ENCODE peak calls at places on chromosomes 1 and 21, in four cellular contexts. K, T, C and Z are unnamed samples.

GRCh38 chr1:227192163-227192562 is 126.1 kb downstream of the CDC42BPA start:
- DNase-seq in C (no peak), T (no peak), K (peak), Z (peak)

GRCh38 chr1:110714419-110715107 is 39.8 kb upstream of the KCNA3 start:
- DNase-seq in T (no peak), K (no peak), C (no peak), Z (no peak)

GRCh38 chr1:9399510-9400424 is 107.1 kb downstream of the SPSB1 start:
- DNase-seq in C (no peak), T (peak), K (peak), Z (no peak)

GRCh38 chr1:37987679-37988078 is 2.1 kb downstream of the SF3A3 start:
- DNase-seq in C (no peak), K (no peak), T (no peak), Z (no peak)

GRCh38 chr1:1598051-1598719 is 1.8 kb downstream of the FNDC10 start:
- DNase-seq in K (no peak), C (no peak), T (no peak), Z (no peak)

GRCh38 chr1:9816199-9816598 is 7.6 kb downstream of the CLSTN1 start:
- DNase-seq in K (peak), T (no peak), C (no peak), Z (no peak)

GRCh38 chr1:33502726-33503125 is 30.3 kb downstream of the ZSCAN20 start:
- DNase-seq in C (no peak), K (peak), T (no peak), Z (no peak)

GRCh38 chr1:28582248-28582615 is 9.8 kb upstream of the RAB42 start:
- DNase-seq in C (no peak), T (no peak), K (peak), Z (no peak)

GRCh38 chr1:241600496-241600901 is 39.7 kb downstream of the CHML start:
- DNase-seq in K (peak), T (no peak), C (no peak), Z (no peak)

GRCh38 chr1:205291577-205291976 is 30.0 kb downstream of the NUAK2 start:
- DNase-seq in K (no peak), C (no peak), T (no peak), Z (no peak)

GRCh38 chr1:112549590-112549989 is 40.8 kb downstream of the WNT2B start:
- DNase-seq in T (peak), C (no peak), K (no peak), Z (no peak)

GRCh38 chr1:46020005-46020404 is 112.4 kb downstream of the PIK3R3 start:
- DNase-seq in C (no peak), K (no peak), T (no peak), Z (no peak)

GRCh38 chr1:155037851-155038441 is 4.3 kb downstream of the DCST1 start:
- DNase-seq in T (no peak), K (no peak), C (no peak), Z (no peak)

GRCh38 chr1:180211156-180211859 is 18.8 kb upstream of the LHX4 start:
- DNase-seq in C (no peak), T (no peak), K (no peak), Z (peak)

GRCh38 chr1:102178483-102178882 is 181.8 kb upstream of the OLFM3 start:
- DNase-seq in C (no peak), K (no peak), T (no peak), Z (no peak)

GRCh38 chr21:39390212-39390765 is 41.4 kb upstream of the HMGN1 start:
- DNase-seq in T (no peak), K (no peak), C (no peak), Z (no peak)

GRCh38 chr1:17438176-17438976 is 1.1 kb downstream of the RCC2 start:
- DNase-seq in C (peak), T (peak), K (peak), Z (peak)

GRCh38 chr1:108556501-108556900 is 3.4 kb upstream of the EEIG2 start:
- DNase-seq in K (no peak), C (no peak), T (no peak), Z (no peak)

GRCh38 chr1:222466150-222466865 is 81.6 kb downstream of the HHIPL2 start:
- DNase-seq in C (no peak), K (no peak), T (no peak), Z (no peak)

GRCh38 chr1:209863766-209864485 is 36.2 kb downstream of the UTP25 start:
- DNase-seq in C (no peak), K (no peak), T (no peak), Z (no peak)

GRCh38 chr21:14403681-14404318 is 20.9 kb upstream of the HSPA13 start:
- DNase-seq in T (no peak), K (peak), C (no peak), Z (no peak)

GRCh38 chr1:192615055-192615454 is 20.9 kb upstream of the RGS13 start:
- DNase-seq in K (no peak), T (no peak), C (no peak), Z (no peak)

GRCh38 chr1:232752365-232752764 is 52.9 kb upstream of the MAP10 start:
- DNase-seq in T (no peak), K (no peak), C (no peak), Z (no peak)

GRCh38 chr1:208737922-208738321 is 493.7 kb upstream of the PLXNA2 start:
- DNase-seq in K (no peak), C (no peak), T (no peak), Z (no peak)

GRCh38 chr1:86913399-86913895 is 479 bp downstream of the SELENOF start:
- DNase-seq in C (no peak), T (peak), K (peak), Z (no peak)